ENCODE peak calls at places on chromosome 22, in six cellular contexts. F is HT-29, A is EL, T is skeletal muscle cell, U is RPMI7951, S is GM03348. R is an unnamed sample.

GRCh38 chr22:36369922-36370781 is 17.6 kb downstream of the MYH9 start:
- DNase-seq in F (peak), A (peak), T (no peak), U (no peak), S (no peak), R (peak)

GRCh38 chr22:33576205-33576604 is 344.1 kb downstream of the LARGE1 start:
- DNase-seq in F (no peak), A (no peak), T (no peak), U (no peak), S (no peak), R (no peak)

GRCh38 chr22:35465109-35465701 is 65.3 kb downstream of the MCM5 start:
- DNase-seq in F (no peak), A (no peak), T (no peak), U (no peak), S (no peak), R (no peak)

GRCh38 chr22:49749885-49750510 is 77.7 kb downstream of the BRD1 start:
- DNase-seq in F (no peak), A (no peak), T (no peak), U (no peak), S (peak), R (no peak)

GRCh38 chr22:37032535-37033460 is 13.3 kb downstream of the MPST start:
- DNase-seq in F (peak), A (peak), T (no peak), U (no peak), S (peak), R (peak)

GRCh38 chr22:42724062-42724461 is 3.4 kb upstream of the A4GALT start:
- DNase-seq in F (no peak), A (no peak), T (no peak), U (no peak), S (no peak), R (no peak)

GRCh38 chr22:30296324-30296723 is 7.0 kb upstream of the CASTOR1 start:
- DNase-seq in F (no peak), A (no peak), T (no peak), U (no peak), S (no peak), R (no peak)

GRCh38 chr22:46707827-46708570 is 30.1 kb downstream of the CERK start:
- DNase-seq in F (no peak), A (no peak), T (no peak), U (no peak), S (no peak), R (no peak)

GRCh38 chr22:27514612-27515011 is 286.9 kb downstream of the MN1 start:
- DNase-seq in F (no peak), A (no peak), T (no peak), U (no peak), S (no peak), R (no peak)

GRCh38 chr22:42871146-42872050 is 14.3 kb upstream of the ARFGAP3 start:
- DNase-seq in F (no peak), A (no peak), T (no peak), U (no peak), S (no peak), R (no peak)

GRCh38 chr22:37999640-38000272 is 15.4 kb upstream of the SOX10 start:
- DNase-seq in F (no peak), A (peak), T (peak), U (peak), S (no peak), R (peak)

GRCh38 chr22:49937758-49938564 is 19.5 kb downstream of the CRELD2 start:
- DNase-seq in F (no peak), A (no peak), T (no peak), U (peak), S (no peak), R (no peak)

GRCh38 chr22:23233746-23234408 is 53.6 kb downstream of the BCR start:
- DNase-seq in F (no peak), A (peak), T (peak), U (peak), S (peak), R (peak)

GRCh38 chr22:50700387-50701075 is 27.9 kb downstream of the SHANK3 start:
- DNase-seq in F (no peak), A (no peak), T (no peak), U (no peak), S (no peak), R (no peak)

GRCh38 chr22:40654522-40655167 is 18.1 kb upstream of the MRTFA start:
- DNase-seq in F (peak), A (peak), T (peak), U (peak), S (peak), R (peak)

R was measured in EH.